ENCODE peak calls at places on chromosomes 7 and 10, in ten cellular contexts. One of them, this sample, is unnamed.
A peak's percentile ranks its signal among the peaks of the same experiment; 100 is the strongest.

GRCh38 chr7:90715067-90715466 is 118.9 kb downstream of the CDK14 start:
- ATAC-seq in right lobe of liver: no peak
- ATAC-seq in HCT116: no peak
- ATAC-seq in left lung: no peak
- ATAC-seq in upper lobe of right lung: no peak
- ATAC-seq in mucosa of descending colon: no peak
- ATAC-seq in Right ventricle myocardium superior: peak; percentile 24
- ATAC-seq in T-helper 17 cell: no peak
- ATAC-seq in CD4-positive, CD25-positive, alpha-beta regulatory T cell: no peak
- ATAC-seq in pancreas: no peak
- ATAC-seq in this sample: no peak

GRCh38 chr10:123926401-123927264 is 35.0 kb upstream of the CPXM2 start:
- ATAC-seq in right lobe of liver: no peak
- ATAC-seq in HCT116: peak; percentile 42
- ATAC-seq in left lung: no peak
- ATAC-seq in upper lobe of right lung: no peak
- ATAC-seq in mucosa of descending colon: no peak
- ATAC-seq in Right ventricle myocardium superior: no peak
- ATAC-seq in T-helper 17 cell: no peak
- ATAC-seq in CD4-positive, CD25-positive, alpha-beta regulatory T cell: no peak
- ATAC-seq in pancreas: no peak
- ATAC-seq in this sample: peak; percentile 62

GRCh38 chr7:128217972-128218652 is 23.0 kb upstream of the LEP start:
- ATAC-seq in right lobe of liver: no peak
- ATAC-seq in HCT116: peak; percentile 39
- ATAC-seq in left lung: no peak
- ATAC-seq in upper lobe of right lung: no peak
- ATAC-seq in mucosa of descending colon: no peak
- ATAC-seq in Right ventricle myocardium superior: no peak
- ATAC-seq in T-helper 17 cell: no peak
- ATAC-seq in CD4-positive, CD25-positive, alpha-beta regulatory T cell: no peak
- ATAC-seq in pancreas: no peak
- ATAC-seq in this sample: no peak

GRCh38 chr10:122213766-122214165 is 57.3 kb upstream of the BTBD16 start:
- ATAC-seq in right lobe of liver: no peak
- ATAC-seq in HCT116: peak; percentile 25
- ATAC-seq in left lung: no peak
- ATAC-seq in upper lobe of right lung: no peak
- ATAC-seq in mucosa of descending colon: no peak
- ATAC-seq in Right ventricle myocardium superior: peak; percentile 31
- ATAC-seq in T-helper 17 cell: no peak
- ATAC-seq in CD4-positive, CD25-positive, alpha-beta regulatory T cell: no peak
- ATAC-seq in pancreas: no peak
- ATAC-seq in this sample: no peak

GRCh38 chr10:64574371-64574770 is 1053.2 kb downstream of the REEP3 start:
- ATAC-seq in right lobe of liver: peak; percentile 46
- ATAC-seq in HCT116: no peak
- ATAC-seq in left lung: peak; percentile 12
- ATAC-seq in upper lobe of right lung: no peak
- ATAC-seq in mucosa of descending colon: peak; percentile 12
- ATAC-seq in Right ventricle myocardium superior: no peak
- ATAC-seq in T-helper 17 cell: no peak
- ATAC-seq in CD4-positive, CD25-positive, alpha-beta regulatory T cell: no peak
- ATAC-seq in pancreas: peak; percentile 22
- ATAC-seq in this sample: no peak

GRCh38 chr7:120806669-120807068 is 51.3 kb downstream of the TSPAN12 start:
- ATAC-seq in right lobe of liver: no peak
- ATAC-seq in HCT116: no peak
- ATAC-seq in left lung: no peak
- ATAC-seq in upper lobe of right lung: no peak
- ATAC-seq in mucosa of descending colon: no peak
- ATAC-seq in Right ventricle myocardium superior: no peak
- ATAC-seq in T-helper 17 cell: no peak
- ATAC-seq in CD4-positive, CD25-positive, alpha-beta regulatory T cell: no peak
- ATAC-seq in pancreas: no peak
- ATAC-seq in this sample: no peak

GRCh38 chr10:79401015-79401921 is 44.2 kb downstream of the ZCCHC24 start:
- ATAC-seq in right lobe of liver: no peak
- ATAC-seq in HCT116: peak; percentile 3
- ATAC-seq in left lung: peak; percentile 4
- ATAC-seq in upper lobe of right lung: peak; percentile 4
- ATAC-seq in mucosa of descending colon: no peak
- ATAC-seq in Right ventricle myocardium superior: peak; percentile 6
- ATAC-seq in T-helper 17 cell: no peak
- ATAC-seq in CD4-positive, CD25-positive, alpha-beta regulatory T cell: no peak
- ATAC-seq in pancreas: no peak
- ATAC-seq in this sample: no peak

GRCh38 chr10:35569836-35570235 is 35.3 kb upstream of the GJD4 start:
- ATAC-seq in right lobe of liver: no peak
- ATAC-seq in HCT116: no peak
- ATAC-seq in left lung: no peak
- ATAC-seq in upper lobe of right lung: no peak
- ATAC-seq in mucosa of descending colon: no peak
- ATAC-seq in Right ventricle myocardium superior: no peak
- ATAC-seq in T-helper 17 cell: no peak
- ATAC-seq in CD4-positive, CD25-positive, alpha-beta regulatory T cell: no peak
- ATAC-seq in pancreas: no peak
- ATAC-seq in this sample: no peak

GRCh38 chr10:43137701-43137970 is 609 bp upstream of the CSGALNACT2 start:
- ATAC-seq in right lobe of liver: peak; percentile 66
- ATAC-seq in HCT116: peak; percentile 52
- ATAC-seq in left lung: peak; percentile 71
- ATAC-seq in upper lobe of right lung: peak; percentile 60
- ATAC-seq in mucosa of descending colon: peak; percentile 42
- ATAC-seq in Right ventricle myocardium superior: peak; percentile 71
- ATAC-seq in T-helper 17 cell: peak; percentile 10
- ATAC-seq in CD4-positive, CD25-positive, alpha-beta regulatory T cell: no peak
- ATAC-seq in pancreas: peak; percentile 66
- ATAC-seq in this sample: peak; percentile 25

GRCh38 chr10:3477683-3478082 is 305.1 kb upstream of the PITRM1 start:
- ATAC-seq in right lobe of liver: no peak
- ATAC-seq in HCT116: no peak
- ATAC-seq in left lung: peak; percentile 49
- ATAC-seq in upper lobe of right lung: peak; percentile 63
- ATAC-seq in mucosa of descending colon: peak; percentile 46
- ATAC-seq in Right ventricle myocardium superior: no peak
- ATAC-seq in T-helper 17 cell: no peak
- ATAC-seq in CD4-positive, CD25-positive, alpha-beta regulatory T cell: no peak
- ATAC-seq in pancreas: no peak
- ATAC-seq in this sample: peak; percentile 61

GRCh38 chr10:27558612-27559020 is 54.5 kb downstream of the RAB18 start:
- ATAC-seq in right lobe of liver: peak; percentile 91
- ATAC-seq in HCT116: peak; percentile 87
- ATAC-seq in left lung: peak; percentile 95
- ATAC-seq in upper lobe of right lung: peak; percentile 81
- ATAC-seq in mucosa of descending colon: peak; percentile 83
- ATAC-seq in Right ventricle myocardium superior: peak; percentile 94
- ATAC-seq in T-helper 17 cell: no peak
- ATAC-seq in CD4-positive, CD25-positive, alpha-beta regulatory T cell: no peak
- ATAC-seq in pancreas: peak; percentile 85
- ATAC-seq in this sample: peak; percentile 43

This sample was measured in stimulated activated memory B cell treated with anti-CD40 and anti-IgM and Interleukin-4, amounts not matched to agents 10 μg/mL and 1 μg/mL and 100 μg/mL, for 72 hours.